ENCODE peak calls at places on chromosomes 11 and 22, in four cellular contexts. One of them, this sample, is unnamed.
A peak's percentile ranks its signal among the peaks of the same experiment; 100 is the strongest.

GRCh38 chr11:58905716-58906547 is 33.4 kb upstream of the GLYATL1 start:
- DNase-seq in ovary: no peak
- DNase-seq in OCI-LY7: no peak
- DNase-seq in adrenal gland: no peak
- DNase-seq in this sample: no peak

GRCh38 chr11:64784813-64785581 is 6.7 kb upstream of the SF1 start:
- DNase-seq in ovary: no peak
- DNase-seq in OCI-LY7: no peak
- DNase-seq in adrenal gland: peak; percentile 9
- DNase-seq in this sample: no peak

GRCh38 chr11:62847767-62848314 is 8.5 kb upstream of the WDR74 start:
- DNase-seq in ovary: no peak
- DNase-seq in OCI-LY7: no peak
- DNase-seq in adrenal gland: no peak
- DNase-seq in this sample: no peak

GRCh38 chr11:67436459-67437081 is 912 bp downstream of the PTPRCAP start:
- DNase-seq in ovary: no peak
- DNase-seq in OCI-LY7: peak; percentile 91
- DNase-seq in adrenal gland: no peak
- DNase-seq in this sample: peak; percentile 93

GRCh38 chr22:23105919-23106853 is 35.6 kb downstream of the RSPH14 start:
- DNase-seq in ovary: no peak
- DNase-seq in OCI-LY7: no peak
- DNase-seq in adrenal gland: no peak
- DNase-seq in this sample: no peak

GRCh38 chr11:35394941-35395340 is 24.4 kb downstream of the SLC1A2 start:
- DNase-seq in ovary: no peak
- DNase-seq in OCI-LY7: no peak
- DNase-seq in adrenal gland: no peak
- DNase-seq in this sample: no peak

GRCh38 chr22:33438273-33438672 is 380.1 kb upstream of the SYN3 start:
- DNase-seq in ovary: no peak
- DNase-seq in OCI-LY7: no peak
- DNase-seq in adrenal gland: no peak
- DNase-seq in this sample: peak; percentile 27

GRCh38 chr11:34324466-34324865 is 33.3 kb downstream of the ABTB2 start:
- DNase-seq in ovary: no peak
- DNase-seq in OCI-LY7: no peak
- DNase-seq in adrenal gland: no peak
- DNase-seq in this sample: no peak

GRCh38 chr11:95095858-95096587 is 6.4 kb downstream of the ENDOD1 start:
- DNase-seq in ovary: no peak
- DNase-seq in OCI-LY7: peak; percentile 75
- DNase-seq in adrenal gland: no peak
- DNase-seq in this sample: peak; percentile 80

GRCh38 chr11:95487391-95487790 is 256.4 kb upstream of the SESN3 start:
- DNase-seq in ovary: no peak
- DNase-seq in OCI-LY7: no peak
- DNase-seq in adrenal gland: no peak
- DNase-seq in this sample: peak; percentile 91

GRCh38 chr11:17354070-17354924 is 2.7 kb downstream of the NCR3LG1 start:
- DNase-seq in ovary: peak; percentile 46
- DNase-seq in OCI-LY7: peak; percentile 86
- DNase-seq in adrenal gland: peak; percentile 63
- DNase-seq in this sample: peak; percentile 75

DNA sequence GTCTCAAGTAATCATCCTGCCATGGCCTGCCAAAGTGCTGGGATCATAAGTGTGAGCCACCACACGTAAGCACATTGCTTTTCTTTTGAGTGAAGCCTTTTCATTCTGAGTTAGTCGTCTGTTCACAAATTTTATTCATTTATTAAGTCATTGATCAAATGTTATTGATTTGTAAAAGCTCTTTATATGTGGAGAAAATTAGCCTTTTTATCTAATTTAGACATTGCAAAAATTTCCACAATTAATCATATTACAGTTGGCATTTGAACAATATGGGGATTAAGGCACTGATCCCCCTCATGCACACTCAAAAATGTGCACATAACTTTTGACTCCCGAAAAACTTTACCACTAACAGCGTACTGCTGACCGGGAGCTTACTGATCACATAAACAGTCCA is 7.5 kb upstream of the EMID1 start:
- DNase-seq in ovary: no peak
- DNase-seq in OCI-LY7: no peak
- DNase-seq in adrenal gland: no peak
- DNase-seq in this sample: no peak
- H3K4me3 ChIP-seq in ovary: no peak overlapping the region
- H3K4me3 ChIP-seq in OCI-LY7: no peak overlapping the region
- H3K4me3 ChIP-seq in adrenal gland: no peak overlapping the region
- H3K4me3 ChIP-seq in this sample: no peak overlapping the region

DNA sequence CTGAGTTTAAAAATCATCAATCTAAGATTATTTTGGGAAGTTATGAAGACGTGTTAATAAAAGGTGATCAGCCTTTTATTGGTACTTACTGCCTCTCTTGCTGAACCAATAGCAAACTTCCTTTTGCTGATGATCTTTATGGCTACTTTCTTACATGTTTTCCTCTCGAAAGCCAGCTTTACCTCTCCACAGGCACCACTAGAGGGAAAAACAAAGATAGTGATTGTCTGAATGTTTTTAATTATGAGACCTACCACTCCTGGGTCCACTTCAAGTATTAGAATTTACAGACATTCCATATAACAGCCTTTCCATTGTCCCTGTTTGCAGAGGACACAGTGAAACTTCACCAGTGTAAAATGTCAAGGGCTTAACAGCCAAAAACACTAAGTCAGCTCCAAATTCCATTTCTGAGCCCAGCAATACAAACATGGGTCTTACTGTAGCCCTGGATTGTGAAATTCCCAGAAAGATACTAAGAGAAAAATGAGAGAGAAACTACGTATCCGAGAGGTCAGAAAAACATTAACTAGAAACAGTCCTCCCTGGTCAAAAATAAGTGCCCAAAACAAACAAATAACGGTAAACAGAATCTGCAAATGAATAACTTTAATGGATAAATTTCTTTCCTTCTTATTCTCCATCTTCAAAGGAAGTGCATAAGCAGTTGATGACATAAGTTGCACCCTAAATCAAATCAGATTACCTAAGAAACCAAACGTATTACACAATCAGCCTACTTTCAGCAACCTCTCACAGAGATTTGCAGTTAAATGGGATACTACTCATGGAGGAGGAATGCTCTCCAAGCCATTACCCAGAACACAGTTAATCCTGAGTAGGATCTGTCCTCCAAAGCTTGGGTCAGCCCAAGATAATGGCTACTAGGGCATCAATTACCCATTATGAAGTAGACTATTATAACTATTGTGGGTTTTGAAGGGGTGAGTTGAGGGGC is 29.5 kb downstream of the CHEK2 start:
- DNase-seq in ovary: no peak
- DNase-seq in OCI-LY7: no peak
- DNase-seq in adrenal gland: no peak
- DNase-seq in this sample: no peak
- H3K4me3 ChIP-seq in ovary: peak overlapping the region; percentile 2
- H3K4me3 ChIP-seq in OCI-LY7: no peak overlapping the region
- H3K4me3 ChIP-seq in adrenal gland: no peak overlapping the region
- H3K4me3 ChIP-seq in this sample: no peak overlapping the region

GRCh38 chr22:37324340-37325023 is 42.2 kb downstream of the CYTH4 start:
- DNase-seq in ovary: no peak
- DNase-seq in OCI-LY7: no peak
- DNase-seq in adrenal gland: no peak
- DNase-seq in this sample: no peak
- H3K4me3 ChIP-seq in ovary: no peak overlapping the region
- H3K4me3 ChIP-seq in OCI-LY7: no peak overlapping the region
- H3K4me3 ChIP-seq in adrenal gland: no peak overlapping the region
- H3K4me3 ChIP-seq in this sample: no peak overlapping the region

GRCh38 chr11:73184953-73185671 is 33.0 kb upstream of the P2RY2 start:
- DNase-seq in ovary: no peak
- DNase-seq in OCI-LY7: peak; percentile 65
- DNase-seq in adrenal gland: peak; percentile 78
- DNase-seq in this sample: peak; percentile 69
- H3K4me3 ChIP-seq in ovary: no peak overlapping the region
- H3K4me3 ChIP-seq in OCI-LY7: peak overlapping the region; percentile 54
- H3K4me3 ChIP-seq in adrenal gland: no peak overlapping the region
- H3K4me3 ChIP-seq in this sample: no peak overlapping the region

GRCh38 chr11:119377112-119377901 is 4.2 kb downstream of the USP2 start:
- DNase-seq in ovary: peak; percentile 24
- DNase-seq in OCI-LY7: peak; percentile 18
- DNase-seq in adrenal gland: no peak
- DNase-seq in this sample: no peak
- H3K4me3 ChIP-seq in ovary: no peak overlapping the region
- H3K4me3 ChIP-seq in OCI-LY7: peak overlapping the region; percentile 24
- H3K4me3 ChIP-seq in adrenal gland: no peak overlapping the region
- H3K4me3 ChIP-seq in this sample: no peak overlapping the region

This sample was measured in GM12865.